ENCODE peak calls at places on chromosome 7, in six cellular contexts. R is PC-9; Z is body of pancreas; S is CD8-positive, alpha-beta T cell; E is thyroid gland; D is upper lobe of right lung. G is an unnamed sample.
A peak's percentile ranks its signal among the peaks of the same experiment; 100 is the strongest.

GRCh38 chr7:131934452-131934851 is 378.0 kb upstream of the PODXL start:
- DNase-seq in R (no peak), Z (no peak), S (no peak), E (no peak), D (no peak), G (no peak)

GRCh38 chr7:74051629-74052410 is 23.8 kb downstream of the ELN start:
- DNase-seq in R (peak; percentile 78), Z (peak; percentile 77), S (no peak), E (peak; percentile 27), D (peak; percentile 70), G (no peak)

GRCh38 chr7:23353172-23353571 is 54.0 kb downstream of the MALSU1 start:
- DNase-seq in R (no peak), Z (no peak), S (no peak), E (peak; percentile 72), D (no peak), G (no peak)

GRCh38 chr7:108525327-108525984 is 479 bp downstream of the PNPLA8 start:
- DNase-seq in R (no peak), Z (no peak), S (no peak), E (peak; percentile 88), D (no peak), G (peak; percentile 86)

GRCh38 chr7:43872401-43873165 is 3.3 kb upstream of the MRPS24 start:
- DNase-seq in R (peak; percentile 60), Z (no peak), S (no peak), E (peak; percentile 18), D (no peak), G (no peak)

GRCh38 chr7:16356241-16356958 is 64.9 kb downstream of the CRPPA start:
- DNase-seq in R (no peak), Z (no peak), S (no peak), E (no peak), D (no peak), G (no peak)

GRCh38 chr7:141675431-141676210 is 26.3 kb downstream of the DENND11 start:
- DNase-seq in R (no peak), Z (no peak), S (no peak), E (no peak), D (no peak), G (no peak)

GRCh38 chr7:46007990-46008643 is 87.0 kb upstream of the IGFBP3 start:
- DNase-seq in R (no peak), Z (peak; percentile 24), S (no peak), E (no peak), D (no peak), G (no peak)

GRCh38 chr7:30548762-30549344 is 44.2 kb upstream of the GGCT start:
- DNase-seq in R (peak; percentile 73), Z (peak; percentile 85), S (no peak), E (peak; percentile 82), D (no peak), G (peak; percentile 41)

GRCh38 chr7:106770191-106770590 is 94.9 kb upstream of the PIK3CG start:
- DNase-seq in R (peak; percentile 64), Z (no peak), S (no peak), E (no peak), D (no peak), G (no peak)

GRCh38 chr7:5266148-5267028 is 16.4 kb upstream of the SLC29A4 start:
- DNase-seq in R (no peak), Z (no peak), S (no peak), E (peak; percentile 77), D (no peak), G (no peak)

GRCh38 chr7:304574-305409 is 14.8 kb downstream of the FOXL3 start:
- DNase-seq in R (no peak), Z (no peak), S (no peak), E (no peak), D (no peak), G (no peak)

GRCh38 chr7:44107116-44107960 is 3.2 kb downstream of the AEBP1 start:
- DNase-seq in R (no peak), Z (no peak), S (no peak), E (no peak), D (no peak), G (no peak)

GRCh38 chr7:11170160-11170559 is 196.5 kb downstream of the PHF14 start:
- DNase-seq in R (no peak), Z (no peak), S (no peak), E (no peak), D (no peak), G (no peak)

GRCh38 chr7:117950601-117951278 is 77.5 kb upstream of the CTTNBP2 start:
- DNase-seq in R (no peak), Z (no peak), S (no peak), E (no peak), D (no peak), G (no peak)

GRCh38 chr7:14821757-14822480 is 80.6 kb downstream of the DGKB start:
- DNase-seq in R (no peak), Z (no peak), S (no peak), E (no peak), D (no peak), G (no peak)

GRCh38 chr7:44990520-44991023 is 9.4 kb upstream of the CCM2 start:
- DNase-seq in R (no peak), Z (no peak), S (no peak), E (no peak), D (no peak), G (no peak)

GRCh38 chr7:151125835-151126481 is 39.7 kb downstream of the AGAP3 start:
- DNase-seq in R (no peak), Z (no peak), S (no peak), E (no peak), D (no peak), G (no peak)

GRCh38 chr7:128215739-128216138 is 25.3 kb upstream of the LEP start:
- DNase-seq in R (no peak), Z (no peak), S (no peak), E (no peak), D (no peak), G (no peak)

GRCh38 chr7:140349172-140349771 is 49.1 kb downstream of the SLC37A3 start:
- DNase-seq in R (no peak), Z (no peak), S (no peak), E (no peak), D (no peak), G (no peak)

GRCh38 chr7:96328016-96328415 is 6.1 kb upstream of the SLC25A13 start:
- DNase-seq in R (no peak), Z (no peak), S (no peak), E (no peak), D (no peak), G (no peak)

GRCh38 chr7:266851-267840 is 22.8 kb upstream of the FOXL3 start:
- DNase-seq in R (peak; percentile 24), Z (peak; percentile 83), S (no peak), E (peak; percentile 53), D (no peak), G (no peak)

GRCh38 chr7:50812109-50812508 is 29.4 kb upstream of the GRB10 start:
- DNase-seq in R (no peak), Z (no peak), S (no peak), E (no peak), D (no peak), G (no peak)

GRCh38 chr7:128932862-128933821 is 4.6 kb upstream of the IRF5 start:
- DNase-seq in R (no peak), Z (no peak), S (no peak), E (no peak), D (peak; percentile 66), G (no peak)

GRCh38 chr7:106626376-106627293 is 34.3 kb downstream of the CCDC71L start:
- DNase-seq in R (peak; percentile 15), Z (peak; percentile 31), S (no peak), E (peak; percentile 54), D (no peak), G (no peak)

GRCh38 chr7:144118341-144118740 is 4.6 kb upstream of the OR2A14 start:
- DNase-seq in R (no peak), Z (no peak), S (no peak), E (no peak), D (no peak), G (no peak)

GRCh38 chr7:88203401-88203800 is 16.4 kb downstream of the SRI start:
- DNase-seq in R (no peak), Z (no peak), S (no peak), E (no peak), D (no peak), G (no peak)

GRCh38 chr7:74256446-74257408 is 2.5 kb upstream of the RFC2 start:
- DNase-seq in R (no peak), Z (no peak), S (no peak), E (no peak), D (no peak), G (no peak)

GRCh38 chr7:91836065-91836368 is 44.5 kb downstream of the MTERF1 start:
- DNase-seq in R (no peak), Z (no peak), S (no peak), E (no peak), D (no peak), G (no peak)

GRCh38 chr7:151461096-151461941 is 21.4 kb upstream of the CRYGN start:
- DNase-seq in R (no peak), Z (no peak), S (no peak), E (no peak), D (no peak), G (no peak)

GRCh38 chr7:44145969-44146897 is 5.1 kb upstream of the MYL7 start:
- DNase-seq in R (no peak), Z (peak; percentile 80), S (no peak), E (peak; percentile 64), D (peak; percentile 88), G (peak; percentile 88)

GRCh38 chr7:142739927-142740492 is 9.3 kb upstream of the PRSS1 start:
- DNase-seq in R (no peak), Z (peak; percentile 50), S (no peak), E (no peak), D (no peak), G (no peak)
- TF ChIP-seq CTCF in R (no peak), Z (no peak), S (no peak), E (no peak), D (no peak), G (no peak)

DNA sequence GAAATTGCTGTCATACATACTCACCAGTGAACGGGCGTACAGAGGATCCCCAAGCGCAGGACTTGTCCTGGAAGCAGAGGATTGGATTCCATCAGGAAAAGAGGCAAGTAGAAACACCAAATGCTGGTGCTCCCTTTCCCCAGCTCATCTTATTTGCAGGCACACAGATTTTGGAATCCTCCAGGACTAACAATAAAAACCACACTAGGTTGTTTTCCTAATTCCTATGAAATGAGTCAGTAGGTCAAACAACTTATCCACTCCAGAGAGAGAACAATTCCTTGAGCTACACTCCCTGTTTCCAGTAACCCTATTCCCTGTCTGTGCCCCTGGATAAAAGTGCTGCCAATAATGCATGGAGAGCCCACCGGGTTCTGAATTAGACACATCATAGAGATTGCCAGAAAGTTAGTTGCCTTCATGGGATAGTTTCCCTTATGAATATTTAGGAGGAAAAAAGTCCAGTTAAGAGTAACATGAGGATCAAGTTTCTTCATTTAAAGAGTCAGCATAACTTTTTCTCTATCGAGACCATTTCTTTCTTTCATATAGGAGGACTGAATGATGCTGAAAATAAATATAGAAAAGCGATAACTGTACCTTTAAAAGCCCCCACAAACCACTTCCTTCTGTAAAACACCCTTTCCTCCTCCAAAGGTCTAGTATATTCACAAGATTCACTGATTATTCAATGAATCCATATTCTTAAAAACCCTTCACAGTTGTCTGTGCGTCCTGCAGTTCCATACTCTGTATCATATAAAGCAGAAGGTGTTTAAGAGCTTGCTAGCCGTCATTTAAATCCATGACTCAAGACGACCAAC is 178.3 kb upstream of the KLF14 start:
- DNase-seq in R (no peak), Z (no peak), S (no peak), E (no peak), D (no peak), G (no peak)
- H3K27ac ChIP-seq in R (peak overlapping the region; percentile 99), Z (peak overlapping the region; percentile 26), S (peak overlapping the region; percentile 84), E (peak overlapping the region; percentile 95), D (peak overlapping the region; percentile 90), G (peak overlapping the region; percentile 92)

GRCh38 chr7:80831996-80832395 is 86.9 kb downstream of the SEMA3C start:
- DNase-seq in R (no peak), Z (no peak), S (no peak), E (no peak), D (no peak), G (no peak)
- TF ChIP-seq CTCF in R (no peak), Z (no peak), S (no peak), E (no peak), D (no peak), G (no peak)

GRCh38 chr7:47602272-47603004 is 20.5 kb upstream of the TNS3 start:
- DNase-seq in R (no peak), Z (no peak), S (no peak), E (no peak), D (no peak), G (no peak)
- H3K27ac ChIP-seq in R (peak overlapping the region; percentile 98), Z (no peak overlapping the region), S (no peak overlapping the region), E (peak overlapping the region; percentile 66), D (no peak overlapping the region), G (no peak overlapping the region)